ENCODE peak calls at places on chromosomes 1 and 21, in nine cellular contexts. F is mucosa of descending colon, E is GM23338, T is progenitor cell of endocrine pancreas, Z is uterus, J is ascending aorta, R is A549, L is mesothelial cell of epicardium, M is choroid plexus epithelial cell. N is an unnamed sample.

GRCh38 chr21:16592399-16592798 is 862.6 kb downstream of the USP25 start:
- DNase-seq in E (no peak), R (no peak), L (no peak), F (no peak), J (no peak), T (no peak), Z (no peak), M (no peak), N (no peak)

GRCh38 chr1:70061229-70061628 is 144.2 kb downstream of the LRRC40 start:
- DNase-seq in L (no peak), R (no peak), J (no peak), M (no peak), Z (no peak), F (no peak), E (peak; percentile 13), T (no peak), N (no peak)

GRCh38 chr1:47996406-47997226 is 569 bp downstream of the TRABD2B start:
- DNase-seq in R (peak; percentile 15), J (no peak), F (no peak), M (peak; percentile 31), L (peak; percentile 54), Z (no peak), T (peak; percentile 31), E (peak; percentile 59), N (no peak)

GRCh38 chr1:145979746-145980435 is 15.4 kb downstream of the POLR3GL start:
- DNase-seq in E (no peak), J (no peak), R (no peak), L (no peak), Z (no peak), T (no peak), M (peak; percentile 58), F (no peak), N (no peak)

GRCh38 chr1:216723274-216723780 is at the start of gene ESRRG:
- DNase-seq in T (peak; percentile 60), J (no peak), L (peak; percentile 84), M (peak; percentile 7), F (peak; percentile 57), R (no peak), E (peak; percentile 91), Z (no peak), N (peak; percentile 46)

GRCh38 chr1:108889706-108890105 is 12.9 kb downstream of the GPSM2 start:
- DNase-seq in T (no peak), M (no peak), Z (no peak), F (no peak), R (no peak), J (no peak), L (no peak), E (no peak), N (no peak)

GRCh38 chr1:244445320-244446181 is 6.2 kb downstream of the ADSS2 start:
- DNase-seq in F (no peak), J (no peak), M (no peak), Z (no peak), L (no peak), T (no peak), E (no peak), R (no peak), N (no peak)

GRCh38 chr1:29055160-29055559 is 68.5 kb downstream of the TMEM200B start:
- DNase-seq in M (peak; percentile 2), T (no peak), R (no peak), F (no peak), Z (no peak), L (no peak), E (no peak), J (no peak), N (no peak)

GRCh38 chr1:75203415-75204277 is 69.5 kb downstream of the LHX8 start:
- DNase-seq in L (no peak), J (no peak), T (no peak), E (peak; percentile 76), M (peak; percentile 69), F (no peak), R (peak; percentile 18), Z (no peak), N (peak; percentile 24)

GRCh38 chr1:118247593-118247992 is 62.6 kb upstream of the SPAG17 start:
- DNase-seq in T (no peak), J (no peak), Z (no peak), R (peak; percentile 1), F (no peak), M (peak; percentile 31), E (peak; percentile 55), L (no peak), N (no peak)
- TF ChIP-seq CTCF in T (peak; percentile 26), J (no peak), Z (no peak), R (no peak), F (no peak), M (peak; percentile 54), E (peak; percentile 60), L (no peak), N (peak; percentile 37)

GRCh38 chr21:46660505-46660904 is 25.0 kb downstream of the PRMT2 start:
- DNase-seq in M (no peak), L (no peak), R (no peak), F (no peak), J (no peak), E (no peak), Z (no peak), T (no peak), N (no peak)

GRCh38 chr21:46662367-46662654 is 26.8 kb downstream of the PRMT2 start:
- DNase-seq in J (no peak), F (no peak), E (no peak), L (no peak), Z (no peak), T (no peak), M (no peak), R (no peak), N (no peak)

GRCh38 chr21:46662765-46663500 is 27.5 kb downstream of the PRMT2 start:
- DNase-seq in J (no peak), Z (no peak), L (no peak), T (no peak), F (no peak), M (no peak), R (no peak), E (no peak), N (no peak)

GRCh38 chr21:46661627-46662366 is 26.3 kb downstream of the PRMT2 start:
- DNase-seq in E (peak; percentile 35), F (no peak), M (no peak), R (no peak), Z (no peak), T (no peak), L (no peak), J (no peak), N (no peak)

DNA sequence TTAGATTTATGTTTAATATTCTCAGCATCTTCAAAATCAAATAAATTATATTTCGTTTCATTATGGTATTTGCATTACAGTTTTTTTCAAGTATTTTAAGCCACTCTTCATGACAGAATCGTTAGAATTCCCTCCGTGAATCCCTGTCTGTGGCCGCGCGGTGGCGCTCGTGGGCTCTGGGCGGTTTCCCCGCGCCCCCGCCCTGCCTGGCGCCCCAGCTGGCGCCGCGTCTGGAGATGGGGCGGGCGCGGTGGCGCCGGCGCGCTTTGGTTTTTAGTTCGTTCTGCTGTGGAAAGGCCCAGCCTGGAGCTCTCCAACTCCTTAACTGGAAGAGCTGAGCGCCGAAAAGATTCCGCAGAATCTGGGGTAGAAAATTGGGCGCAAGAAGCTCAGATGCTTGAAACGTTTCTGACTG is 25.7 kb downstream of the PRMT2 start:
- DNase-seq in T (no peak), L (no peak), F (peak; percentile 57), R (no peak), M (peak; percentile 93), J (no peak), E (peak; percentile 89), Z (peak; percentile 55), N (peak; percentile 48)
- TF ChIP-seq CTCF in T (peak; percentile 71), L (peak; percentile 60), F (no peak), R (no peak), M (peak; percentile 75), J (peak; percentile 55), E (peak; percentile 94), Z (peak; percentile 82), N (peak; percentile 83)

GRCh38 chr1:61337037-61337436 is 254.7 kb downstream of the NFIA start:
- DNase-seq in E (peak; percentile 41), M (no peak), J (no peak), R (no peak), Z (no peak), T (no peak), F (no peak), L (no peak), N (no peak)
- TF ChIP-seq CTCF in E (peak; percentile 41), M (peak; percentile 44), J (no peak), R (peak; percentile 20), Z (no peak), T (no peak), F (no peak), L (no peak), N (no peak)

GRCh38 chr1:8815582-8816285 is 1.7 kb downstream of the RERE start:
- DNase-seq in E (no peak), R (no peak), M (peak; percentile 39), J (no peak), T (no peak), L (no peak), F (no peak), Z (no peak), N (peak; percentile 43)

GRCh38 chr1:8816306-8816705 is 1.1 kb downstream of the RERE start:
- DNase-seq in L (no peak), T (no peak), M (peak; percentile 65), Z (no peak), F (no peak), E (no peak), J (no peak), R (no peak), N (no peak)

GRCh38 chr1:8813991-8814390 is 3.4 kb downstream of the RERE start:
- DNase-seq in T (no peak), R (no peak), E (no peak), L (no peak), F (no peak), M (peak; percentile 30), Z (no peak), J (no peak), N (no peak)

GRCh38 chr1:8813016-8813763 is 4.2 kb downstream of the RERE start:
- DNase-seq in E (no peak), R (no peak), F (no peak), Z (no peak), J (no peak), M (peak; percentile 47), T (no peak), L (no peak), N (no peak)

GRCh38 chr1:8814870-8815269 is 2.6 kb downstream of the RERE start:
- DNase-seq in J (no peak), Z (no peak), T (no peak), M (no peak), F (no peak), E (peak; percentile 80), L (no peak), R (no peak), N (no peak)
- TF ChIP-seq CTCF in J (no peak), Z (no peak), T (peak; percentile 33), M (peak; percentile 17), F (no peak), E (peak; percentile 48), L (no peak), R (peak; percentile 27), N (no peak)

GRCh38 chr1:245860681-245861552 is 646.2 kb downstream of the SMYD3 start:
- DNase-seq in E (no peak), L (no peak), Z (no peak), R (no peak), F (no peak), T (no peak), J (no peak), M (peak; percentile 90), N (no peak)
- TF ChIP-seq CTCF in E (no peak), L (no peak), Z (no peak), R (no peak), F (no peak), T (no peak), J (no peak), M (peak; percentile 22), N (no peak)